ENCODE peak calls at places on chromosomes 13 and 19, in eight cellular contexts. G is OCI-LY7; F is CD4-positive, CD25-positive, alpha-beta regulatory T cell; E is pancreas; S is Caco-2; M is neuronal stem cell; P is left ventricle myocardium inferior; U is psoas muscle. Y is an unnamed sample.
A peak's percentile ranks its signal among the peaks of the same experiment; 100 is the strongest.

GRCh38 chr13:40102854-40103253 is 447.4 kb downstream of the COG6 start:
- DNase-seq in G (no peak), F (peak; percentile 32), E (no peak), S (no peak), M (no peak), P (no peak), U (no peak), Y (no peak)

GRCh38 chr19:44891016-44891882 is at the start of gene TOMM40:
- DNase-seq in G (peak; percentile 33), F (no peak), E (peak; percentile 100), S (peak; percentile 99), M (no peak), P (peak; percentile 100), U (peak; percentile 100), Y (no peak)

GRCh38 chr13:104597554-104598240 is 1531.5 kb upstream of the SLC10A2 start:
- DNase-seq in G (no peak), F (no peak), E (no peak), S (no peak), M (no peak), P (no peak), U (no peak), Y (no peak)

GRCh38 chr19:10551698-10552301 is 8.1 kb downstream of the ATG4D start:
- DNase-seq in G (peak; percentile 54), F (peak; percentile 21), E (no peak), S (peak; percentile 43), M (no peak), P (no peak), U (no peak), Y (no peak)

GRCh38 chr19:5665781-5666513 is 14.4 kb downstream of the MICOS13 start:
- DNase-seq in G (no peak), F (no peak), E (no peak), S (no peak), M (no peak), P (no peak), U (no peak), Y (no peak)

GRCh38 chr19:39052846-39053245 is 20.5 kb upstream of the FBXO27 start:
- DNase-seq in G (no peak), F (no peak), E (no peak), S (no peak), M (no peak), P (no peak), U (no peak), Y (no peak)

GRCh38 chr19:12782424-12783225 is 7.3 kb upstream of the HOOK2 start:
- DNase-seq in G (peak; percentile 54), F (no peak), E (peak; percentile 81), S (peak; percentile 81), M (no peak), P (peak; percentile 92), U (peak; percentile 91), Y (peak; percentile 95)

GRCh38 chr13:106491928-106492327 is 43.5 kb downstream of the EFNB2 start:
- DNase-seq in G (no peak), F (no peak), E (no peak), S (no peak), M (no peak), P (no peak), U (no peak), Y (no peak)

GRCh38 chr13:64410654-64411053 is 2819.5 kb downstream of the PCDH9 start:
- DNase-seq in G (no peak), F (no peak), E (no peak), S (no peak), M (no peak), P (no peak), U (no peak), Y (no peak)

GRCh38 chr19:21082011-21082975 is at the start of gene ZNF714:
- DNase-seq in G (peak; percentile 97), F (peak; percentile 87), E (peak; percentile 74), S (peak; percentile 85), M (peak; percentile 95), P (peak; percentile 81), U (peak; percentile 87), Y (peak; percentile 93)

GRCh38 chr19:45150731-45151725 is 9.8 kb downstream of the NKPD1 start:
- DNase-seq in G (no peak), F (no peak), E (no peak), S (no peak), M (no peak), P (no peak), U (no peak), Y (no peak)

GRCh38 chr19:17155251-17155650 is 59.9 kb upstream of the USE1 start:
- DNase-seq in G (no peak), F (no peak), E (no peak), S (no peak), M (no peak), P (no peak), U (no peak), Y (no peak)

GRCh38 chr13:24528816-24529398 is 16.3 kb upstream of the PARP4 start:
- DNase-seq in G (no peak), F (no peak), E (no peak), S (no peak), M (no peak), P (no peak), U (no peak), Y (no peak)

GRCh38 chr13:76888421-76888820 is 2.2 kb upstream of the KCTD12 start:
- DNase-seq in G (no peak), F (no peak), E (no peak), S (no peak), M (no peak), P (no peak), U (no peak), Y (no peak)

GRCh38 chr19:54653181-54653809 is 9.5 kb upstream of the LILRB4 start:
- DNase-seq in G (peak; percentile 51), F (peak; percentile 2), E (no peak), S (peak; percentile 16), M (no peak), P (no peak), U (no peak), Y (no peak)

GRCh38 chr19:32456406-32456805 is 50.8 kb downstream of the DPY19L3 start:
- DNase-seq in G (no peak), F (no peak), E (no peak), S (no peak), M (no peak), P (no peak), U (no peak), Y (no peak)

GRCh38 chr19:52094526-52094925 is 1.0 kb downstream of the ZNF841 start:
- DNase-seq in G (no peak), F (no peak), E (no peak), S (no peak), M (no peak), P (no peak), U (no peak), Y (no peak)

GRCh38 chr19:55638864-55639359 is 1.9 kb upstream of the ZNF580 start:
- DNase-seq in G (peak; percentile 88), F (peak; percentile 59), E (peak; percentile 22), S (peak; percentile 78), M (no peak), P (no peak), U (peak; percentile 60), Y (no peak)

GRCh38 chr13:32445461-32445860 is 17.5 kb upstream of the N4BP2L1 start:
- DNase-seq in G (no peak), F (no peak), E (no peak), S (no peak), M (no peak), P (no peak), U (no peak), Y (no peak)

GRCh38 chr13:77034883-77035282 is 7.9 kb upstream of the FBXL3 start:
- DNase-seq in G (no peak), F (no peak), E (no peak), S (no peak), M (no peak), P (no peak), U (no peak), Y (no peak)

GRCh38 chr19:55962186-55962585 is 14.6 kb downstream of the NLRP8 start:
- DNase-seq in G (no peak), F (no peak), E (no peak), S (no peak), M (no peak), P (no peak), U (no peak), Y (no peak)

GRCh38 chr19:46372901-46373572 is 26.1 kb downstream of the PPP5C start:
- DNase-seq in G (no peak), F (no peak), E (no peak), S (no peak), M (peak; percentile 11), P (no peak), U (no peak), Y (no peak)

GRCh38 chr13:52884429-52884828 is 36.0 kb upstream of the PCDH8 start:
- DNase-seq in G (no peak), F (no peak), E (no peak), S (no peak), M (no peak), P (no peak), U (no peak), Y (no peak)

GRCh38 chr13:20118268-20119140 is 42.3 kb downstream of the GJA3 start:
- DNase-seq in G (no peak), F (peak; percentile 8), E (peak; percentile 69), S (no peak), M (no peak), P (peak; percentile 48), U (peak; percentile 56), Y (peak; percentile 62)

GRCh38 chr13:20119960-20120359 is 40.9 kb downstream of the GJA3 start:
- DNase-seq in G (no peak), F (no peak), E (no peak), S (no peak), M (no peak), P (no peak), U (no peak), Y (no peak)

GRCh38 chr13:20124303-20124702 is 36.5 kb downstream of the GJA3 start:
- DNase-seq in G (no peak), F (no peak), E (no peak), S (no peak), M (no peak), P (no peak), U (no peak), Y (no peak)

GRCh38 chr13:20125129-20125782 is 35.6 kb downstream of the GJA3 start:
- DNase-seq in G (no peak), F (no peak), E (no peak), S (no peak), M (no peak), P (no peak), U (no peak), Y (no peak)

GRCh38 chr13:20121154-20121515 is 39.7 kb downstream of the GJA3 start:
- DNase-seq in G (no peak), F (no peak), E (no peak), S (peak; percentile 57), M (no peak), P (no peak), U (no peak), Y (no peak)
- H3K4me3 ChIP-seq in G (no peak overlapping the region), F (peak overlapping the region; percentile 31), E (no peak overlapping the region), S (peak overlapping the region; percentile 38), M (no peak overlapping the region), P (peak overlapping the region; percentile 30), U (no peak overlapping the region), Y (peak overlapping the region; percentile 45)

GRCh38 chr13:95123726-95124125 is 177.5 kb downstream of the ABCC4 start:
- DNase-seq in G (no peak), F (no peak), E (no peak), S (peak; percentile 85), M (no peak), P (no peak), U (no peak), Y (no peak)
- H3K4me1 ChIP-seq in G (no peaks in the 10 kb centered on the region), F (no peaks in the 10 kb centered on the region), E (peaks cover 10% of the 10 kb centered on the region), S (peaks cover 49% of the 10 kb centered on the region), M (peaks cover 7% of the 10 kb centered on the region), P (no peaks in the 10 kb centered on the region), U (no peaks in the 10 kb centered on the region), Y (no peaks in the 10 kb centered on the region)

GRCh38 chr19:1016647-1017114 is 4.2 kb downstream of the TMEM259 start:
- DNase-seq in G (no peak), F (no peak), E (no peak), S (no peak), M (no peak), P (peak; percentile 16), U (no peak), Y (no peak)
- H3K36me3 ChIP-seq in G (peaks cover 79% of the 10 kb centered on the region), F (peaks cover 11% of the 10 kb centered on the region), E (peaks cover 24% of the 10 kb centered on the region), S (no peaks in the 10 kb centered on the region), M (peaks cover 18% of the 10 kb centered on the region), P (peaks cover 27% of the 10 kb centered on the region), U (peaks cover 3% of the 10 kb centered on the region), Y (no peaks in the 10 kb centered on the region)

GRCh38 chr19:50332264-50333038 is 3.3 kb upstream of the KCNC3 start:
- DNase-seq in G (no peak), F (no peak), E (no peak), S (peak; percentile 88), M (no peak), P (no peak), U (no peak), Y (peak; percentile 43)
- H3K4me3 ChIP-seq in G (peak overlapping the region; percentile 68), F (peak overlapping the region; percentile 47), E (peak overlapping the region; percentile 58), S (peak overlapping the region; percentile 64), M (no peak overlapping the region), P (peak overlapping the region; percentile 69), U (peak overlapping the region; percentile 68), Y (peak overlapping the region; percentile 54)

Y was measured in heart right ventricle.